ENCODE peak calls at places on chromosomes 3 and 15, in four cellular contexts. N is HCT116, J is HepG2, C is K562. E is an unnamed sample.
A peak's percentile ranks its signal among the peaks of the same experiment; 100 is the strongest.

GRCh38 chr15:25797511-25798206 is 65.5 kb downstream of the ATP10A start:
- DNase-seq in N (no peak), J (no peak), C (no peak), E (no peak)

GRCh38 chr15:92625297-92625980 is 30.1 kb downstream of the FAM174B start:
- DNase-seq in N (no peak), J (no peak), C (no peak), E (peak; percentile 93)

GRCh38 chr15:94582368-94582767 is 351.0 kb downstream of the MCTP2 start:
- DNase-seq in N (peak; percentile 18), J (peak; percentile 7), C (peak; percentile 15), E (peak; percentile 9)

GRCh38 chr15:38610748-38611147 is 46.1 kb upstream of the RASGRP1 start:
- DNase-seq in N (no peak), J (no peak), C (no peak), E (no peak)

GRCh38 chr15:95662638-95663037 is 667.9 kb upstream of the NR2F2 start:
- DNase-seq in N (no peak), J (no peak), C (no peak), E (no peak)

GRCh38 chr3:116980106-116980505 is 270.5 kb downstream of the TUSC7 start:
- DNase-seq in N (no peak), J (no peak), C (no peak), E (no peak)

GRCh38 chr3:189070965-189071364 is 100.8 kb upstream of the TPRG1 start:
- DNase-seq in N (no peak), J (no peak), C (no peak), E (no peak)

GRCh38 chr15:92271179-92271578 is 122.5 kb upstream of the ST8SIA2 start:
- DNase-seq in N (no peak), J (no peak), C (no peak), E (no peak)

GRCh38 chr3:180457238-180457637 is 144.7 kb upstream of the TTC14 start:
- DNase-seq in N (no peak), J (no peak), C (no peak), E (no peak)

GRCh38 chr15:40338921-40339620 is 1.7 kb downstream of the CCDC9B start:
- DNase-seq in N (peak; percentile 79), J (peak; percentile 85), C (no peak), E (no peak)

GRCh38 chr3:168865022-168865551 is 769.4 kb upstream of the GOLIM4 start:
- DNase-seq in N (no peak), J (no peak), C (peak; percentile 8), E (no peak)

GRCh38 chr3:172138792-172139507 is 99.6 kb downstream of the FNDC3B start:
- DNase-seq in N (no peak), J (peak; percentile 70), C (peak; percentile 47), E (peak; percentile 89)

GRCh38 chr3:148943531-148944200 is 47.7 kb upstream of the GYG1 start:
- DNase-seq in N (peak; percentile 66), J (peak; percentile 76), C (peak; percentile 74), E (peak; percentile 19)

GRCh38 chr3:149547413-149547812 is 72.9 kb downstream of the TM4SF4 start:
- DNase-seq in N (no peak), J (no peak), C (no peak), E (no peak)

GRCh38 chr3:143157957-143158548 is 38.5 kb downstream of the CHST2 start:
- DNase-seq in N (no peak), J (no peak), C (no peak), E (no peak)

GRCh38 chr3:127043041-127043641 is 60.2 kb downstream of the PLXNA1 start:
- DNase-seq in N (no peak), J (no peak), C (no peak), E (no peak)

DNA sequence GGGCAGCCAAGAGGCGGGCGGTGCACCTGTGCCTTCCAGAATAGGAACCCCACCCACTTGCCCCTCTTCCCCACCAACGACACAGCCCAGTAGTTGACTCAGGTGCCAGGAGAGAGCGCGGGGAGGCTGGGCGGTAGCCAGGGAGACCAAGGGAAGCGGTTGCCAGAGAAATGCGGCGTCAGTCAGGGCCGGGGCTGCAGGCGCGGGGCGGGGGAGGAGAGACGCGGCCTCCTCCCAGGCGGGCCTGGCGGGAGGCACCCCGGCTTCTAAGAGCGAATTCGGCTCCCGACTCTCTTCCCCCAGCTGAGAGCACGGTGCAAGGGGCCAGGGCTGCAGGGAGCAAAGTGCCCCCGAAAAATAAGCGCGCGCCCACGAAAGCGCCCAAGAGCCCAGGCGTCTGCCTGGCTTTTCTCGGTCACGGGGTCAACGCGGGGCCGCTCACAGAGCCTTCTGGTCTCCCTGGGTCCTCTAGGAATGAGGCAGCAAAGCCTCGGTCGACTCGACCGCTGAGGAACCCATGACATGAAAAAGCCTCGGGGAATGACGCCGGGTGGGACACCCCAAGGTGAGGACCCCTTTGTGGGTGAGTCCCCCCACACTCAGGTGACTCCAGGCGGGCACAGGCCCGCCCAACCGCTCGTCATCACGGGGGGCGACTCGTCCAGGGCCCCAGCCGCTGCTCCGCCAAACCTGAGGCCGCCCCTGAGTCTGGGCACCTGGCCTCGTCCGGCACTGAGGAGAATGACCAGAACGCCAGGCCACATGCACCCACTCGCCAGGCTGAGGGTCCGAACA is 716 bp downstream of the CPEB1 start:
- DNase-seq in N (no peak), J (no peak), C (peak; percentile 62), E (no peak)
- TF ChIP-seq ZBTB33 in N (no peak), J (no peak), C (peak; percentile 42), E (no peak)

DNA sequence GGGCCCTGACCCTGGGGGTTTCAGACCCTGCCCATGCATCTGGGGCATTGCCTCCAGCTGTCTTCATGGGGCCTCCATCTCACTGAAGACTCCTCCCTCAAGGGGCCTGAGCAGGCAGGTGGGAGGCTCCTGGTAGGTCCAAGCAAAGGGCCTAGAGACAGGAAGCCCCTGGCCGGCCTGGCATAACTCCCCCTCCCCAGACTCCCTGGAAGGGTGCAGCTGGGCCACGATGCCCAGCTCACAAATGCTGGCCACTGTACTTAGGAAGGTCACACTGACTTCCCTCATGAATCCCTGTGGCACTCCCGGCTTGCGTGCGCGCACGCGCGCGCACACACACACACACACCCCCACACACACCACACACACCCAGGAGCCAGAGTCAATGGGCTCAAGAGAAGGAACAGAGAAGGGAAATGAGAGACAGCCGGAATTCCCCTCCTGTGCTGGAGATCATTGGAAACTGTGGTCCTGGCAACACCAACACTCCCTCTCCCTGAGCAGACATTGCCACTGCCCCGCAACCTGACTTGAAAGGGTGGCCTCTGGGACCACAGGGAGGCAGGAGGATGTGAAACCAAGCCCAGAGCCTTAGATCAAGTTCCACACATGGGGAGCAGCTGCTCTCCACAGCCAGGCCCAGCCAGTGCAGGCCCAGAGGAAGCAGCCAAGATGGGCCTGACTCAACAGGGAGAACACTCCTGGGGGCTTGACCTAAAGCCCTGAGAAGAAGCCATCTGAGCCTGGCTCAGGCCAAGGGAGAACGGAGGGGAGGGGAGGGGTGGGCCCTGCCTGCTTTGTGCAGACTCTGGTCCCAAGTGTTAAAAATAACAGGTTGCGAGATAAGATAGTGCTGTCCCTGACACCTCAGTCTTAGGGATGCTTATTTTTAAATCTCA is 69.7 kb downstream of the SCN5A start:
- DNase-seq in N (no peak), J (no peak), C (no peak), E (peak; percentile 28)
- TF ChIP-seq ZBTB33 in N (no peak), J (no peak), C (no peak), E (peak; percentile 91)

GRCh38 chr3:183253364-183253960 is 409 bp downstream of the B3GNT5 start:
- DNase-seq in N (no peak), J (no peak), C (peak; percentile 50), E (no peak)
- TF ChIP-seq ZBTB33 in N (no peak), J (no peak), C (no peak), E (no peak)

DNA sequence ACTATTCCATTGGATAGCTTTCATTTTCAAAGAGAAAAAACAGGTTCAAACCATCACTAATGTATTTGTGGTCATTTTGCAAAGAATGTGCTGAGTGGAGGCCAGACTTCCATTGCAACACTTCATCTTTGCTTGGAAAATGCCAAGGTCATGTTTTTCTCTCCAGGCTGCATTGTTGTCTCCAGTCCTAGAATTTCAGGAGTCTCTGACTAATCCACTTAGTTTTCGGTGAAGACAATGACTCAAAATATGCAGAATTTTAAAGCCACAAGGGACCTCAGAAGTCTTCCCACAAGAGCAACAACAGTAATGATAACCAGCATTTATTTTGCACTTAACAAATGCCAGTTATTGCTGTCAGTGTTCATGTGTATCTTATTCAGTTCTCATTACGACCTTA is 277.0 kb downstream of the RYR3 start:
- DNase-seq in N (no peak), J (no peak), C (no peak), E (no peak)
- TF ChIP-seq ZBTB33 in N (no peak), J (no peak), C (no peak), E (no peak)

GRCh38 chr3:197736010-197736490 is 654 bp downstream of the RUBCN start:
- DNase-seq in N (no peak), J (no peak), C (peak; percentile 29), E (no peak)
- TF ChIP-seq ZBTB33 in N (no peak), J (no peak), C (no peak), E (no peak)

GRCh38 chr15:32910839-32911238 is 193.0 kb downstream of the GREM1 start:
- DNase-seq in N (no peak), J (no peak), C (no peak), E (no peak)
- TF ChIP-seq ZBTB33 in N (no peak), J (no peak), C (no peak), E (no peak)

GRCh38 chr3:54538346-54538745 is 389.5 kb downstream of the LRTM1 start:
- DNase-seq in N (no peak), J (no peak), C (no peak), E (no peak)
- TF ChIP-seq ZBTB33 in N (no peak), J (no peak), C (no peak), E (no peak)